ENCODE peak calls at places on chromosomes 13 and 19, in seven cellular contexts. U is thyroid gland, X is WERI-Rb-1, G is IMR-90, C is fibroblast of lung, P is BE2C, J is fibroblast of pulmonary artery. Q is an unnamed sample.

GRCh38 chr13:50589139-50589538 is 254.4 kb downstream of the DLEU7 start:
- DNase-seq in P (peak; percentile 23), X (no peak), G (peak; percentile 91), C (peak; percentile 99), J (peak; percentile 64), U (peak; percentile 23), Q (peak; percentile 99)

GRCh38 chr19:7992575-7992974 is 12.9 kb downstream of the ELAVL1 start:
- DNase-seq in X (no peak), G (no peak), P (no peak), U (no peak), C (no peak), J (no peak), Q (no peak)

GRCh38 chr13:110702591-110703526 is 3.1 kb downstream of the CARS2 start:
- DNase-seq in G (peak; percentile 62), P (no peak), C (peak; percentile 54), X (no peak), U (no peak), J (peak; percentile 14), Q (peak; percentile 64)

GRCh38 chr13:37736040-37736439 is 133.5 kb downstream of the TRPC4 start:
- DNase-seq in P (no peak), C (no peak), G (no peak), U (no peak), X (no peak), J (no peak), Q (no peak)

GRCh38 chr13:33205224-33205623 is 80.3 kb downstream of the STARD13 start:
- DNase-seq in C (no peak), X (no peak), U (no peak), J (no peak), G (no peak), P (no peak), Q (no peak)

GRCh38 chr13:112247471-112248405 is 128.4 kb upstream of the SPACA7 start:
- DNase-seq in G (no peak), U (peak; percentile 8), J (no peak), P (no peak), X (no peak), C (no peak), Q (no peak)

GRCh38 chr13:101916108-101916757 is 463.8 kb downstream of the ITGBL1 start:
- DNase-seq in U (peak; percentile 7), G (no peak), X (peak; percentile 89), P (peak; percentile 83), J (peak; percentile 2), C (peak; percentile 14), Q (peak; percentile 34)

GRCh38 chr13:113172419-113172926 is 14.0 kb downstream of the PROZ start:
- DNase-seq in U (no peak), P (no peak), C (no peak), G (no peak), X (no peak), J (no peak), Q (no peak)

GRCh38 chr13:110713981-110714797 is 689 bp downstream of the ING1 start:
- DNase-seq in X (peak; percentile 67), C (peak; percentile 52), U (peak; percentile 64), J (peak; percentile 47), P (peak; percentile 58), G (peak; percentile 32), Q (peak; percentile 31)

GRCh38 chr19:31667106-31667505 is 317.9 kb upstream of the TSHZ3 start:
- DNase-seq in P (no peak), C (no peak), X (no peak), J (no peak), G (no peak), U (no peak), Q (no peak)

GRCh38 chr13:40432018-40432978 is 234.1 kb downstream of the FOXO1 start:
- DNase-seq in G (no peak), C (no peak), U (no peak), J (no peak), P (no peak), X (no peak), Q (no peak)

GRCh38 chr13:113860051-113860471 is 3.8 kb downstream of the GAS6 start:
- DNase-seq in X (peak; percentile 64), C (no peak), G (no peak), P (no peak), U (no peak), J (no peak), Q (no peak)

GRCh38 chr19:54001496-54001895 is 10.1 kb downstream of the CACNG6 start:
- DNase-seq in U (no peak), P (no peak), J (no peak), G (no peak), C (no peak), X (no peak), Q (no peak)

GRCh38 chr13:111152836-111153235 is 37.7 kb downstream of the ARHGEF7 start:
- DNase-seq in P (no peak), C (peak; percentile 22), X (no peak), J (no peak), U (no peak), G (no peak), Q (peak; percentile 24)

GRCh38 chr13:114115191-114115671 is 17.2 kb downstream of the RASA3 start:
- DNase-seq in P (peak; percentile 23), J (peak; percentile 84), X (peak; percentile 50), U (no peak), C (peak; percentile 92), G (peak; percentile 94), Q (peak; percentile 90)

GRCh38 chr13:44142911-44143665 is 230.5 kb upstream of the SERP2 start:
- DNase-seq in J (peak; percentile 31), G (peak; percentile 49), X (no peak), C (peak; percentile 76), U (no peak), P (no peak), Q (peak; percentile 40)

GRCh38 chr13:113746671-113747070 is 12.4 kb upstream of the TMEM255B start:
- DNase-seq in P (peak; percentile 50), J (no peak), G (no peak), X (peak; percentile 81), U (no peak), C (no peak), Q (no peak)

GRCh38 chr13:42486711-42487198 is 87.2 kb upstream of the TNFSF11 start:
- DNase-seq in G (peak; percentile 71), C (peak; percentile 84), X (no peak), J (peak; percentile 81), U (no peak), P (no peak), Q (peak; percentile 93)

GRCh38 chr19:3067549-3067948 is 5.3 kb upstream of the TLE5 start:
- DNase-seq in J (no peak), X (no peak), U (no peak), G (no peak), C (no peak), P (no peak), Q (no peak)

GRCh38 chr19:51549533-51550324 is 18.3 kb upstream of the SIGLEC6 start:
- DNase-seq in X (no peak), G (no peak), J (no peak), C (no peak), P (no peak), U (no peak), Q (no peak)

GRCh38 chr19:48616491-48617056 is 1.7 kb upstream of the FAM83E start:
- DNase-seq in J (no peak), P (no peak), C (no peak), X (no peak), G (no peak), U (no peak), Q (no peak)

GRCh38 chr13:26221399-26221720 is 754 bp downstream of the RNF6 start:
- DNase-seq in U (no peak), X (no peak), G (no peak), P (no peak), J (no peak), C (no peak), Q (no peak)

GRCh38 chr19:33832633-33833032 is 36.0 kb downstream of the KCTD15 start:
- DNase-seq in X (no peak), U (no peak), J (no peak), G (no peak), P (no peak), C (no peak), Q (no peak)

GRCh38 chr19:49746206-49746958 is 16.7 kb downstream of the TSKS start:
- DNase-seq in G (no peak), U (no peak), P (peak; percentile 97), J (peak; percentile 46), C (peak; percentile 38), X (peak; percentile 28), Q (peak; percentile 83)

GRCh38 chr19:30095171-30095570 is 153.1 kb downstream of the URI1 start:
- DNase-seq in X (no peak), C (no peak), P (no peak), G (no peak), J (no peak), U (no peak), Q (no peak)

GRCh38 chr19:7255631-7256030 is 38.6 kb downstream of the INSR start:
- DNase-seq in G (no peak), U (no peak), X (no peak), J (no peak), C (no peak), P (no peak), Q (no peak)

GRCh38 chr19:12833747-12834417 is 497 bp downstream of the RTBDN start:
- DNase-seq in J (no peak), P (peak; percentile 76), C (no peak), G (no peak), U (peak; percentile 12), X (peak; percentile 84), Q (no peak)
- H3K4me3 ChIP-seq in J (peak overlapping the region; percentile 37), P (peak overlapping the region; percentile 67), C (no peak overlapping the region), G (peak overlapping the region; percentile 56), U (no peak overlapping the region), X (peak overlapping the region; percentile 85), Q (peak overlapping the region; percentile 29)

GRCh38 chr19:28012361-28012760 is 1200.6 kb downstream of the UQCRFS1 start:
- DNase-seq in X (no peak), P (no peak), J (no peak), U (no peak), C (no peak), G (no peak), Q (no peak)
- TF ChIP-seq CTCF in X (peak; percentile 41), P (no peak), J (no peak), U (no peak), C (no peak), G (no peak), Q (no peak)

GRCh38 chr13:98521876-98522275 is 55.0 kb downstream of the STK24 start:
- DNase-seq in C (no peak), U (peak; percentile 51), J (no peak), P (no peak), X (no peak), G (no peak), Q (no peak)

GRCh38 chr13:98525452-98525851 is 51.5 kb downstream of the STK24 start:
- DNase-seq in G (no peak), J (no peak), C (no peak), P (no peak), U (no peak), X (no peak), Q (no peak)

GRCh38 chr13:98524391-98524790 is 52.5 kb downstream of the STK24 start:
- DNase-seq in P (no peak), U (no peak), G (no peak), C (no peak), J (no peak), X (no peak), Q (no peak)

GRCh38 chr13:98524793-98525192 is 52.1 kb downstream of the STK24 start:
- DNase-seq in J (no peak), P (no peak), G (no peak), X (no peak), U (no peak), C (no peak), Q (no peak)

GRCh38 chr13:98523455-98524102 is 53.3 kb downstream of the STK24 start:
- DNase-seq in U (peak; percentile 87), X (no peak), P (no peak), J (no peak), C (no peak), G (no peak), Q (no peak)
- H3K4me3 ChIP-seq in U (no peak overlapping the region), X (no peak overlapping the region), P (no peak overlapping the region), J (no peak overlapping the region), C (no peak overlapping the region), G (no peak overlapping the region), Q (no peak overlapping the region)

GRCh38 chr19:741506-742131 is 9.3 kb upstream of the MISP start:
- DNase-seq in G (no peak), X (peak; percentile 37), C (no peak), U (no peak), P (no peak), J (no peak), Q (no peak)
- TF ChIP-seq CTCF in G (no peak), X (peak; percentile 57), C (no peak), U (no peak), P (peak; percentile 27), J (peak; percentile 26), Q (no peak)

Q was measured in fibroblast of mammary gland.